ENCODE peak calls at places on chromosomes 13 and 19, in ten cellular contexts. H is HFF-Myc; N is amniotic stem cell; T is NCI-H510A treated with DMSO at 0.1 percent for 48 hours; Z is stimulated activated CD4-positive, alpha-beta T cell treated with anti-CD3 and anti-CD28 coated beads, Interleukin-2, amount 100 ng/mL, for 48 hours; X is nephron progenitor cell; M is GM23248; B is hypothalamus; A is IMR-90; V is activated naive CD4-positive, alpha-beta T cell treated with anti-CD3 and anti-CD28 coated beads, Interleukin-2, amount 10 ng/mL, durations not matched to agents 7 days and 5 days. I is an unnamed sample.

GRCh38 chr19:58563034-58563573 is 4.7 kb upstream of the UBE2M start:
- DNase-seq in H (no peak), N (no peak), T (no peak), Z (no peak), X (no peak), M (peak; percentile 33), B (no peak), A (no peak), V (peak; percentile 51), I (no peak)

GRCh38 chr19:1837222-1837565 is 11.1 kb downstream of the REXO1 start:
- DNase-seq in H (no peak), N (no peak), T (no peak), Z (no peak), X (no peak), M (no peak), B (no peak), A (no peak), V (no peak), I (no peak)

GRCh38 chr19:48477696-48478338 is 8.6 kb downstream of the CYTH2 start:
- DNase-seq in H (no peak), N (no peak), T (no peak), Z (no peak), X (no peak), M (no peak), B (no peak), A (no peak), V (no peak), I (no peak)

GRCh38 chr19:58380037-58380735 is 644 bp downstream of the ZNF837 start:
- DNase-seq in H (no peak), N (no peak), T (no peak), Z (no peak), X (no peak), M (peak; percentile 55), B (no peak), A (no peak), V (no peak), I (no peak)

GRCh38 chr13:72850959-72851677 is 69.2 kb downstream of the PIBF1 start:
- DNase-seq in H (no peak), N (no peak), T (no peak), Z (no peak), X (peak; percentile 15), M (no peak), B (no peak), A (no peak), V (no peak), I (no peak)

GRCh38 chr13:101343128-101343787 is 73.0 kb downstream of the NALCN start:
- DNase-seq in H (no peak), N (no peak), T (no peak), Z (no peak), X (no peak), M (no peak), B (no peak), A (peak; percentile 18), V (no peak), I (no peak)

GRCh38 chr19:39913682-39914333 is 20.6 kb downstream of the FCGBP start:
- DNase-seq in H (no peak), N (no peak), T (peak; percentile 6), Z (no peak), X (no peak), M (no peak), B (no peak), A (no peak), V (no peak), I (no peak)

GRCh38 chr19:18379803-18380747 is 5.9 kb upstream of the GDF15 start:
- DNase-seq in H (peak; percentile 81), N (no peak), T (peak; percentile 82), Z (no peak), X (no peak), M (peak; percentile 98), B (no peak), A (peak; percentile 96), V (no peak), I (no peak)

GRCh38 chr13:96636310-96636709 is 358.0 kb downstream of the OXGR1 start:
- DNase-seq in H (no peak), N (no peak), T (no peak), Z (no peak), X (no peak), M (no peak), B (no peak), A (no peak), V (no peak), I (no peak)

GRCh38 chr13:94236132-94236531 is 243.3 kb downstream of the DCT start:
- DNase-seq in H (no peak), N (no peak), T (no peak), Z (no peak), X (no peak), M (no peak), B (no peak), A (no peak), V (no peak), I (no peak)

GRCh38 chr19:1183543-1184172 is 9.6 kb upstream of the SBNO2 start:
- DNase-seq in H (no peak), N (peak; percentile 64), T (no peak), Z (no peak), X (no peak), M (no peak), B (no peak), A (peak; percentile 25), V (no peak), I (no peak)

GRCh38 chr19:18340990-18341868 is 831 bp downstream of the PGPEP1 start:
- DNase-seq in H (no peak), N (no peak), T (no peak), Z (peak; percentile 54), X (peak; percentile 40), M (peak; percentile 81), B (peak; percentile 24), A (peak; percentile 42), V (peak; percentile 78), I (no peak)

GRCh38 chr19:49809155-49809986 is 3.7 kb downstream of the FUZ start:
- DNase-seq in H (no peak), N (no peak), T (peak; percentile 34), Z (peak; percentile 19), X (peak; percentile 61), M (peak; percentile 62), B (no peak), A (no peak), V (peak; percentile 64), I (no peak)

GRCh38 chr13:102191951-102192461 is 209.8 kb downstream of the FGF14 start:
- DNase-seq in H (peak; percentile 17), N (no peak), T (no peak), Z (no peak), X (no peak), M (peak; percentile 55), B (no peak), A (peak; percentile 62), V (no peak), I (no peak)

GRCh38 chr13:44352671-44353070 is 21.0 kb upstream of the SERP2 start:
- DNase-seq in H (no peak), N (no peak), T (no peak), Z (no peak), X (no peak), M (peak; percentile 18), B (no peak), A (no peak), V (no peak), I (no peak)

GRCh38 chr13:27034678-27035111 is 136.9 kb downstream of the USP12 start:
- DNase-seq in H (no peak), N (no peak), T (no peak), Z (no peak), X (peak; percentile 42), M (peak; percentile 33), B (no peak), A (no peak), V (no peak), I (no peak)

GRCh38 chr13:108777421-108778420 is 148.3 kb downstream of the MYO16 start:
- DNase-seq in H (no peak), N (no peak), T (no peak), Z (no peak), X (peak; percentile 6), M (no peak), B (no peak), A (peak; percentile 81), V (no peak), I (peak; percentile 71)

GRCh38 chr13:42747399-42747873 is 33.9 kb upstream of the FAM216B start:
- DNase-seq in H (peak; percentile 97), N (peak; percentile 89), T (no peak), Z (no peak), X (no peak), M (peak; percentile 97), B (no peak), A (peak; percentile 99), V (no peak), I (no peak)

GRCh38 chr19:7679017-7679720 is 1.5 kb upstream of the TRAPPC5 start:
- DNase-seq in H (no peak), N (no peak), T (no peak), Z (peak; percentile 45), X (no peak), M (no peak), B (no peak), A (no peak), V (peak; percentile 79), I (no peak)

GRCh38 chr19:7819337-7819736 is 10.7 kb upstream of the EVI5L start:
- DNase-seq in H (no peak), N (no peak), T (no peak), Z (no peak), X (no peak), M (no peak), B (no peak), A (no peak), V (no peak), I (no peak)

GRCh38 chr13:47146136-47146535 is 249.3 kb upstream of the HTR2A start:
- DNase-seq in H (peak; percentile 14), N (no peak), T (no peak), Z (no peak), X (no peak), M (peak; percentile 26), B (no peak), A (peak; percentile 89), V (no peak), I (no peak)

GRCh38 chr19:34341935-34342680 is 22.9 kb upstream of the GPI start:
- DNase-seq in H (no peak), N (no peak), T (no peak), Z (no peak), X (no peak), M (no peak), B (no peak), A (no peak), V (no peak), I (no peak)

GRCh38 chr13:44379885-44380284 is 6.3 kb downstream of the SERP2 start:
- DNase-seq in H (no peak), N (no peak), T (no peak), Z (no peak), X (no peak), M (no peak), B (no peak), A (no peak), V (no peak), I (no peak)

GRCh38 chr19:46766569-46767317 is 20.5 kb upstream of the STRN4 start:
- DNase-seq in H (no peak), N (no peak), T (peak; percentile 52), Z (peak; percentile 54), X (peak; percentile 53), M (peak; percentile 38), B (no peak), A (no peak), V (peak; percentile 76), I (no peak)

GRCh38 chr19:5753743-5754142 is 30.8 kb downstream of the PRR22 start:
- DNase-seq in H (no peak), N (no peak), T (no peak), Z (no peak), X (no peak), M (no peak), B (no peak), A (no peak), V (no peak), I (no peak)

GRCh38 chr19:38375098-38375493 is 725 bp downstream of the PSMD8 start:
- DNase-seq in H (no peak), N (no peak), T (peak; percentile 47), Z (no peak), X (no peak), M (no peak), B (no peak), A (peak; percentile 11), V (no peak), I (no peak)

GRCh38 chr13:76398426-76398825 is 487.8 kb downstream of the KCTD12 start:
- DNase-seq in H (no peak), N (no peak), T (no peak), Z (no peak), X (no peak), M (peak; percentile 1), B (no peak), A (peak; percentile 5), V (no peak), I (no peak)